ENCODE peak calls at places on chromosomes 4 and X, in four cellular contexts. M is thyroid gland, J is left ventricle myocardium inferior, U is bronchial epithelial cell. A is an unnamed sample.

GRCh38 chr4:140645614-140646412 is 77.1 kb upstream of the UCP1 start:
- DNase-seq in M (peak), J (peak), U (no peak), A (no peak)

GRCh38 chr4:98659741-98660507 is 1.5 kb upstream of the TSPAN5 start:
- DNase-seq in M (no peak), J (no peak), U (peak), A (peak)

GRCh38 chr4:84530871-84531270 is 31.8 kb upstream of the NKX6-1 start:
- DNase-seq in M (no peak), J (no peak), U (peak), A (peak)

GRCh38 chrX:151801980-151802379 is 67.4 kb downstream of the CNGA2 start:
- DNase-seq in M (no peak), J (no peak), U (no peak), A (no peak)

GRCh38 chr4:173399016-173399415 is at the start of gene SCRG1:
- DNase-seq in M (no peak), J (peak), U (no peak), A (peak)

GRCh38 chr4:88623097-88623496 is 30.8 kb downstream of the HERC3 start:
- DNase-seq in M (no peak), J (no peak), U (peak), A (peak)

GRCh38 chrX:22246620-22247019 is 26.1 kb upstream of the CBLL2 start:
- DNase-seq in M (no peak), J (no peak), U (peak), A (peak)

GRCh38 chr4:103097112-103097511 is 2.5 kb downstream of the BDH2 start:
- DNase-seq in M (no peak), J (no peak), U (no peak), A (no peak)

GRCh38 chr4:125546272-125546671 is 231.5 kb downstream of the FAT4 start:
- DNase-seq in M (no peak), J (no peak), U (no peak), A (no peak)

GRCh38 chrX:46812445-46812844 is 24.4 kb upstream of the RP2 start:
- DNase-seq in M (no peak), J (no peak), U (peak), A (no peak)

GRCh38 chrX:10990418-10990817 is 120.7 kb upstream of the HCCS start:
- DNase-seq in M (no peak), J (no peak), U (no peak), A (no peak)

GRCh38 chrX:23634181-23634580 is 33.1 kb upstream of the PRDX4 start:
- DNase-seq in M (no peak), J (no peak), U (peak), A (no peak)

GRCh38 chrX:96704661-96705060 is 20.0 kb downstream of the DIAPH2 start:
- DNase-seq in M (no peak), J (no peak), U (peak), A (no peak)

GRCh38 chrX:102978594-102978993 is 41.5 kb downstream of the RAB40AL start:
- DNase-seq in M (no peak), J (no peak), U (no peak), A (no peak)

GRCh38 chr4:92104506-92104905 is 199.3 kb upstream of the GRID2 start:
- DNase-seq in M (no peak), J (no peak), U (peak), A (no peak)

GRCh38 chr4:139452000-139452399 is 1.9 kb upstream of the RAB33B start:
- DNase-seq in M (no peak), J (no peak), U (no peak), A (no peak)

DNA sequence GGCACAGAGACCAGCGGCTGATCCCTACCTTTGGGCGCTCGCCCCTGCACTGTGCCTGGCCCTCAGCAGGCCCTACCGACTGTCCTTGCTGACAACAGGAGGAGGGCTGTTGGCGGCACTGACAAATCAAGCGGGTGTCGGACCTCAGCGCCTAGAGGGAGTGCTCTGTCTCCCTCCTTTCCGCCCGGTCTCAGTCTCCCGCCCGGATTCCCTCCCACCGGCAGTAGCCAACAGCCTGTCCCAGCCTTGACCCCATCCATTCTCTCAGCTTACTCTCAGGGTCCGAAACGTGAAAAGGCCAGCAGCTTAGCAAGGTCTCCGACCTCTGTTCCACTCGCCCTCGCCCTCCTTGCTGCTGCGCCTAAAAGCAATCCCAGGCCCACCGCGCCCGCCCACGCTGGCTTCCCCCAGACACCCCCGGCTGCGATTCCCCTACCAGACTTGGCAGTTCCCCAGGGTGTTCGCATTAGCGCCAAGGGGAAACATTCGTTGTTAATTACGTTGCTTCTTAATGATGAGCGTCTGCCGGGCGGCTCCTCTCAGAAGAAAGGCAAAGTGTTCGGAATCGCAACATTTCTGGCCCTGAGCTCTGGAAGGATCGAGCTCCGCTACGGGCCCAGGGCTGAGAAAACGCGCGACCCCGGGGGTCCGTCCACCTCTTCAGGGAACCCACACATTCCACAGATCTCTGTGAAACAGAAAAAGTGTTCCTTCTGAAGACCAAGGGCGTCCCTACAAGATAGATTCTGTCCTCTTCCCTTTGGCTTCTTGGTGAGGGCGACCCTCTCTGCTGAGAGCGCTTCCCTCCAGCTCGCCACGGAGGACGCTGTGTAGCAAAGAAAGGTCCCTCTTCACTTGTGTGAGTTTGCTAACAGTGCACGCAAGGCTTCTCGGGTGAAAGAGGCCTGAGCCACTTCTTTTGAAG is 96.1 kb downstream of the SOWAHB start:
- DNase-seq in M (peak), J (peak), U (no peak), A (peak)
- H3K4me3 ChIP-seq in M (no peak), J (peak), U (no peak), A (no peak)

GRCh38 chrX:130144509-130144908 is 21.1 kb downstream of the AIFM1 start:
- DNase-seq in M (no peak), J (no peak), U (peak), A (no peak)
- TF ChIP-seq CTCF in M (no peak), J (no peak), U (no peak), A (no peak)

GRCh38 chr4:36242629-36243354 is 1.5 kb downstream of the ARAP2 start:
- DNase-seq in M (no peak), J (no peak), U (peak), A (peak)
- H3K4me3 ChIP-seq in M (no peak), J (peak), U (peak), A (peak)

DNA sequence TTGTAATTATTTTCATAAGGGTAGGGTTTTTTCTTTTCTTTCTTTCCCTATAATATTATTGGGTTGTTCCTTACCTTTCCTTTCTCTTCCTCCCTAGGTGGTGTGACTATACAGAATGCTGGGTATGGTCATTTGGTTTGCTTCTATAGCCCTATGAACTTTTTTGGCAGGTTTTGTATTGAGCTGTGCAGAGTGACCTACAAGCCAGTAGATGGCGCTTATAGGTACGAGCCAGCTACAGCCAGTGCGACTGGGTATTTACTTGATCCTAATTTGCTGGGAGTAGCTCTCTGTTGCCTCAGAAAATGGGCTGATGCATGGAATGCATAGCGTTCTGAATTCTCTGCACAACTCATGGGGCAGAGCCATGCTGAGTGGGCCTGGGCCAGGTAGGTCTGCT is 423.3 kb downstream of the MAGEE1 start:
- DNase-seq in M (no peak), J (no peak), U (no peak), A (no peak)
- TF ChIP-seq CTCF in M (no peak), J (no peak), U (no peak), A (peak)

A was measured in astrocyte of the spinal cord.